ENCODE peak calls at places on chromosome 10, in eight cellular contexts. One of them, this sample, is unnamed.

GRCh38 chr10:33661580-33662269 is 327.3 kb upstream of the NRP1 start:
- DNase-seq in IMR-90: no peak
- DNase-seq in hepatocyte: peak
- DNase-seq in brain microvascular endothelial cell: peak
- DNase-seq in Peyer's patch: peak
- DNase-seq in heart left ventricle: peak
- DNase-seq in cardiac muscle cell: no peak
- DNase-seq in esophagus squamous epithelium: peak
- DNase-seq in this sample: peak

GRCh38 chr10:129969528-129970264 is 5.6 kb upstream of the EBF3 start:
- DNase-seq in Peyer's patch: no peak
- DNase-seq in esophagus squamous epithelium: no peak
- DNase-seq in heart left ventricle: no peak
- DNase-seq in brain microvascular endothelial cell: no peak
- DNase-seq in IMR-90: no peak
- DNase-seq in hepatocyte: no peak
- DNase-seq in cardiac muscle cell: no peak
- DNase-seq in this sample: no peak

GRCh38 chr10:129926066-129927055 is 37.7 kb downstream of the EBF3 start:
- DNase-seq in hepatocyte: no peak
- DNase-seq in IMR-90: no peak
- DNase-seq in heart left ventricle: no peak
- DNase-seq in esophagus squamous epithelium: no peak
- DNase-seq in brain microvascular endothelial cell: no peak
- DNase-seq in Peyer's patch: no peak
- DNase-seq in cardiac muscle cell: no peak
- DNase-seq in this sample: no peak

GRCh38 chr10:97733256-97733655 is 3.7 kb upstream of the ZFYVE27 start:
- DNase-seq in hepatocyte: no peak
- DNase-seq in Peyer's patch: no peak
- DNase-seq in esophagus squamous epithelium: no peak
- DNase-seq in IMR-90: no peak
- DNase-seq in heart left ventricle: no peak
- DNase-seq in brain microvascular endothelial cell: no peak
- DNase-seq in cardiac muscle cell: no peak
- DNase-seq in this sample: peak

GRCh38 chr10:130748409-130749057 is 563.0 kb downstream of the TCERG1L start:
- DNase-seq in Peyer's patch: peak
- DNase-seq in brain microvascular endothelial cell: no peak
- DNase-seq in heart left ventricle: no peak
- DNase-seq in hepatocyte: no peak
- DNase-seq in esophagus squamous epithelium: no peak
- DNase-seq in cardiac muscle cell: peak
- DNase-seq in IMR-90: no peak
- DNase-seq in this sample: no peak

GRCh38 chr10:74134240-74134820 is 16.3 kb downstream of the AP3M1 start:
- DNase-seq in cardiac muscle cell: no peak
- DNase-seq in esophagus squamous epithelium: no peak
- DNase-seq in Peyer's patch: no peak
- DNase-seq in IMR-90: no peak
- DNase-seq in heart left ventricle: no peak
- DNase-seq in brain microvascular endothelial cell: no peak
- DNase-seq in hepatocyte: no peak
- DNase-seq in this sample: no peak

GRCh38 chr10:7507887-7508726 is 97.3 kb upstream of the SFMBT2 start:
- DNase-seq in brain microvascular endothelial cell: no peak
- DNase-seq in heart left ventricle: no peak
- DNase-seq in esophagus squamous epithelium: no peak
- DNase-seq in IMR-90: no peak
- DNase-seq in cardiac muscle cell: no peak
- DNase-seq in Peyer's patch: peak
- DNase-seq in hepatocyte: no peak
- DNase-seq in this sample: no peak

GRCh38 chr10:101330236-101331225 is 23.4 kb upstream of the BTRC start:
- DNase-seq in cardiac muscle cell: no peak
- DNase-seq in Peyer's patch: no peak
- DNase-seq in heart left ventricle: no peak
- DNase-seq in IMR-90: peak
- DNase-seq in hepatocyte: no peak
- DNase-seq in brain microvascular endothelial cell: peak
- DNase-seq in esophagus squamous epithelium: no peak
- DNase-seq in this sample: peak

GRCh38 chr10:76444034-76444800 is 1012.8 kb downstream of the LRMDA start:
- DNase-seq in cardiac muscle cell: no peak
- DNase-seq in heart left ventricle: no peak
- DNase-seq in IMR-90: peak
- DNase-seq in brain microvascular endothelial cell: no peak
- DNase-seq in esophagus squamous epithelium: no peak
- DNase-seq in hepatocyte: no peak
- DNase-seq in Peyer's patch: no peak
- DNase-seq in this sample: peak

GRCh38 chr10:77555591-77556212 is 81.9 kb downstream of the KCNMA1 start:
- DNase-seq in brain microvascular endothelial cell: no peak
- DNase-seq in Peyer's patch: no peak
- DNase-seq in IMR-90: peak
- DNase-seq in heart left ventricle: no peak
- DNase-seq in cardiac muscle cell: no peak
- DNase-seq in esophagus squamous epithelium: no peak
- DNase-seq in hepatocyte: no peak
- DNase-seq in this sample: peak

GRCh38 chr10:2968401-2968800 is 98.9 kb upstream of the PFKP start:
- DNase-seq in heart left ventricle: no peak
- DNase-seq in cardiac muscle cell: no peak
- DNase-seq in hepatocyte: no peak
- DNase-seq in brain microvascular endothelial cell: peak
- DNase-seq in IMR-90: peak
- DNase-seq in esophagus squamous epithelium: no peak
- DNase-seq in Peyer's patch: no peak
- DNase-seq in this sample: no peak

GRCh38 chr10:59720377-59720776 is 10.7 kb upstream of the SLC16A9 start:
- DNase-seq in brain microvascular endothelial cell: no peak
- DNase-seq in esophagus squamous epithelium: no peak
- DNase-seq in Peyer's patch: no peak
- DNase-seq in hepatocyte: no peak
- DNase-seq in IMR-90: no peak
- DNase-seq in cardiac muscle cell: no peak
- DNase-seq in heart left ventricle: no peak
- DNase-seq in this sample: no peak

GRCh38 chr10:59718246-59718645 is 8.6 kb upstream of the SLC16A9 start:
- DNase-seq in heart left ventricle: no peak
- DNase-seq in brain microvascular endothelial cell: no peak
- DNase-seq in hepatocyte: no peak
- DNase-seq in IMR-90: no peak
- DNase-seq in cardiac muscle cell: no peak
- DNase-seq in esophagus squamous epithelium: no peak
- DNase-seq in Peyer's patch: no peak
- DNase-seq in this sample: no peak

GRCh38 chr10:59724098-59724938 is 14.7 kb upstream of the SLC16A9 start:
- DNase-seq in brain microvascular endothelial cell: no peak
- DNase-seq in hepatocyte: no peak
- DNase-seq in cardiac muscle cell: no peak
- DNase-seq in Peyer's patch: peak
- DNase-seq in heart left ventricle: no peak
- DNase-seq in IMR-90: no peak
- DNase-seq in esophagus squamous epithelium: no peak
- DNase-seq in this sample: no peak

DNA sequence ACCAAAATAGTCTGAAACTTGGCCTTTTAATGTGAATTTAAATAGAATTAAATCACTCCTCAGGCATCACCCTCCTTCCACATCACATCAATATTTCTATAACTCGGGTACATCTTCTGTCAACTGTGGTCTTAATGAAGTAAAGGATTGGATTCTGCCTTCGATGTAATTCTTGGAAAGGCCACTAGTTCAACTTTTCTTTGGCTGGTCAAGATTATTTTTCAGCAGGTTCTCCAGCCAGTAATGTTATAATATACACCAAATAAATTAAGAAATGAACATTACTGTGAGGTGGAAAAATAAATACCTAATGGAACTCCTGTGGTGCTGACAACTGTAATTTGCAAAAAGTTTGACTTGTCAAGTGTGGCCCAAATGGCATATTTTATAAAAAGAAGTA is 9.7 kb upstream of the SLC16A9 start:
- DNase-seq in Peyer's patch: no peak
- DNase-seq in cardiac muscle cell: no peak
- DNase-seq in brain microvascular endothelial cell: no peak
- DNase-seq in esophagus squamous epithelium: no peak
- DNase-seq in hepatocyte: no peak
- DNase-seq in heart left ventricle: no peak
- DNase-seq in IMR-90: no peak
- DNase-seq in this sample: no peak
- TF ChIP-seq CTCF in Peyer's patch: peak
- TF ChIP-seq CTCF in cardiac muscle cell: no peak
- TF ChIP-seq CTCF in brain microvascular endothelial cell: peak
- TF ChIP-seq CTCF in esophagus squamous epithelium: no peak
- TF ChIP-seq CTCF in hepatocyte: no peak
- TF ChIP-seq CTCF in heart left ventricle: peak
- TF ChIP-seq CTCF in IMR-90: no peak
- TF ChIP-seq CTCF in this sample: peak

DNA sequence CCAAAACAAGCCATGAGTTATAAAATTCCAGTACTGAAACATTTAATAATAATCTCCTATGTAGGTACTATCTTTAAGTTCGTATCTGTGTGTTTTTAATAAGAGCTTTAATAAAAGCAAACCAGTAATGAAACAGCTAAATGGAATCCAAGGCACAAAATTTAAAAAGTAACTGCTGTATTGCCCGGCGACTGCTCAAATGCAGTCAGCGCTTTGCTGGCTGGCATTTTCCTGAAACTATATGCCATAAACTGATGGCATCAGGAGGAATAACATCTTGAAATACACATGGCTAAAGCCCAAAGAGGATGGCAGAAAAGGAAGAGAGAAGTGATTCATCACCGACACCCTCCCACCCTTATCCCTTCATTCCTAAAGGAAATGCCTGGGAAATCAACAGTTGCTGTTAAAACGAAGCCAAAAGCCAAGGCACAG is 133.1 kb downstream of the CUBN start:
- DNase-seq in cardiac muscle cell: no peak
- DNase-seq in esophagus squamous epithelium: no peak
- DNase-seq in Peyer's patch: no peak
- DNase-seq in brain microvascular endothelial cell: peak
- DNase-seq in hepatocyte: no peak
- DNase-seq in heart left ventricle: no peak
- DNase-seq in IMR-90: peak
- DNase-seq in this sample: peak
- H3K4me3 ChIP-seq in cardiac muscle cell: no peak
- H3K4me3 ChIP-seq in esophagus squamous epithelium: no peak
- H3K4me3 ChIP-seq in Peyer's patch: no peak
- H3K4me3 ChIP-seq in brain microvascular endothelial cell: no peak
- H3K4me3 ChIP-seq in hepatocyte: no peak
- H3K4me3 ChIP-seq in heart left ventricle: no peak
- H3K4me3 ChIP-seq in IMR-90: no peak
- H3K4me3 ChIP-seq in this sample: no peak

GRCh38 chr10:13529714-13529973 is 830 bp upstream of the BEND7 start:
- DNase-seq in cardiac muscle cell: no peak
- DNase-seq in IMR-90: no peak
- DNase-seq in Peyer's patch: no peak
- DNase-seq in heart left ventricle: no peak
- DNase-seq in esophagus squamous epithelium: no peak
- DNase-seq in hepatocyte: no peak
- DNase-seq in brain microvascular endothelial cell: no peak
- DNase-seq in this sample: no peak

GRCh38 chr10:13527864-13528137 is 1.0 kb downstream of the BEND7 start:
- DNase-seq in esophagus squamous epithelium: no peak
- DNase-seq in cardiac muscle cell: no peak
- DNase-seq in Peyer's patch: no peak
- DNase-seq in hepatocyte: no peak
- DNase-seq in IMR-90: no peak
- DNase-seq in brain microvascular endothelial cell: no peak
- DNase-seq in heart left ventricle: no peak
- DNase-seq in this sample: no peak

GRCh38 chr10:13528138-13528874 is 508 bp downstream of the BEND7 start:
- DNase-seq in hepatocyte: peak
- DNase-seq in cardiac muscle cell: peak
- DNase-seq in IMR-90: no peak
- DNase-seq in brain microvascular endothelial cell: no peak
- DNase-seq in esophagus squamous epithelium: no peak
- DNase-seq in Peyer's patch: peak
- DNase-seq in heart left ventricle: peak
- DNase-seq in this sample: no peak

GRCh38 chr10:13526952-13527863 is 1.6 kb downstream of the BEND7 start:
- DNase-seq in cardiac muscle cell: no peak
- DNase-seq in IMR-90: peak
- DNase-seq in brain microvascular endothelial cell: peak
- DNase-seq in heart left ventricle: no peak
- DNase-seq in esophagus squamous epithelium: no peak
- DNase-seq in Peyer's patch: no peak
- DNase-seq in hepatocyte: peak
- DNase-seq in this sample: peak

DNA sequence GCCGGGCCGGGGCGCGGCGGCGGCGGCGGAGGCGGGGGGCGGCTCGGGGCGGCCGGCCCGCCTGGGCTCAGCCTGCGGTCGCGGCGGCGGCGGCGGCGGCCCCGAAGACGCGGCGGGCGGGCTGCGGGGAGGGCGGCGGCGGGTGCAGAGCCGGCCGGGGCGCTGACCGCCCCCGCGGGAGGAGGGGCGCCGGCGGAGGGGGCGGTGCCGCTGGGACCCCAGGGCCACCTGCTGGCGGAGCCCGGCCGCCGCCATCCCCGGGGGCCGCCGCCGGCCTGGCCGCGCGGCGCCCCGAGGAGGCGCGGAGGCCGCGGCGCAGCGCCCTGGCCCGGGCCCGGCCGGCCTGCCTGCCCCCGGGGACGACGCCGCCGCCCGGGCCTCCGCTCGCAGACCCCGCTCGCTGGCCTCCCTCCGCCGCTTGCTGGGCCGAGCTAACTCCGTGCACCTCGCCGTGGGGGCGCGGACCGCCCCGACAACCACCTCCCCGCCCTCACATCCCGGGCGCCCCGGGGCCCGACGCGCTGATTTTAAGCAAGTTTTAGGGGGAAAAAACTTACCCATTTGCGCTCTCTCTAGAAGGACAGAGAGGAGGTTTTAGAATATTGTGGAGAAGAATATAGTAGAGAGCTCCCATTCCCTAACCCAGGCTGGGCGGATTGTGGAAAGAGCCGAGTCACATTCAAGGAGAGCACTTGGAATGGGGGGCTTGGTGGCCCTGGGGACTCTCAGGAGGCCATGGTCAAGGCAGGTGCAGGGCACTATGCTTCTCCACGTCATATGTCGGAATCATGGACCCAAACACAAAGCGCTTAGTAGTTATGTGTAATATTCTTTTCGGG is at the start of gene BEND7:
- DNase-seq in esophagus squamous epithelium: no peak
- DNase-seq in IMR-90: peak
- DNase-seq in brain microvascular endothelial cell: no peak
- DNase-seq in heart left ventricle: peak
- DNase-seq in cardiac muscle cell: peak
- DNase-seq in Peyer's patch: no peak
- DNase-seq in hepatocyte: peak
- DNase-seq in this sample: no peak
- TF ChIP-seq CTCF in esophagus squamous epithelium: no peak
- TF ChIP-seq CTCF in IMR-90: no peak
- TF ChIP-seq CTCF in brain microvascular endothelial cell: no peak
- TF ChIP-seq CTCF in heart left ventricle: no peak
- TF ChIP-seq CTCF in cardiac muscle cell: no peak
- TF ChIP-seq CTCF in Peyer's patch: peak
- TF ChIP-seq CTCF in hepatocyte: no peak
- TF ChIP-seq CTCF in this sample: no peak

DNA sequence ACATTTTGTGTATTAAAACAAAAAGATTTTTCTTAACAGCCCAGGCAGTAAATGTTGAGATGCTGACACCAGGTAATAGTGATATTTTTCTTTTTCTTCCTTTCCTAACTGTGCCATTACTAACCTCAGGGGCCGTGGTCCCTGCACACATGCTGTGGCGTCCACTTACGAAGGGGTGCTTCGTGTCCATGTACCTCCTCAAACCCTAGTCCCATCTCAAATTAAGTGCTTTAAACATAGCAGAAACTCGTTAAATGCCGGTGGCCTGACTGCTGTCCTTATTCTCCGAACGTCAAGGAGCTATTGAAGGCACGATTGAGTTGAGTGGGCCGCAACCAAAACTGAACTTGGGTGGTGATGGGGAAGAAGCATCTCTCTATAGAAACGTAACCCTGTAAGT is 132.4 kb downstream of the ZMYND11 start:
- DNase-seq in brain microvascular endothelial cell: no peak
- DNase-seq in Peyer's patch: no peak
- DNase-seq in heart left ventricle: no peak
- DNase-seq in IMR-90: no peak
- DNase-seq in cardiac muscle cell: no peak
- DNase-seq in hepatocyte: no peak
- DNase-seq in esophagus squamous epithelium: no peak
- DNase-seq in this sample: no peak
- H3K4me3 ChIP-seq in brain microvascular endothelial cell: no peak
- H3K4me3 ChIP-seq in Peyer's patch: no peak
- H3K4me3 ChIP-seq in heart left ventricle: no peak
- H3K4me3 ChIP-seq in IMR-90: no peak
- H3K4me3 ChIP-seq in cardiac muscle cell: no peak
- H3K4me3 ChIP-seq in hepatocyte: no peak
- H3K4me3 ChIP-seq in esophagus squamous epithelium: no peak
- H3K4me3 ChIP-seq in this sample: no peak

This sample was measured in fibroblast of the aortic adventitia.